ENCODE peak calls at places on chromosomes 3 and 15, in five cellular contexts. One of them, this sample, is unnamed.

GRCh38 chr3:103847081-103848062 is 1412.6 kb downstream of the ZPLD1 start:
- DNase-seq in uterus: no peak
- DNase-seq in fibroblast of lung: no peak
- DNase-seq in CD8-positive, alpha-beta T cell: no peak
- DNase-seq in mucosa of descending colon: no peak
- DNase-seq in this sample: no peak

GRCh38 chr15:78051622-78052405 is 25.7 kb downstream of the TBC1D2B start:
- DNase-seq in uterus: peak; percentile 57
- DNase-seq in fibroblast of lung: peak; percentile 67
- DNase-seq in CD8-positive, alpha-beta T cell: no peak
- DNase-seq in mucosa of descending colon: peak; percentile 61
- DNase-seq in this sample: peak; percentile 68

GRCh38 chr15:68475449-68475848 is 43.5 kb upstream of the ITGA11 start:
- DNase-seq in fibroblast of lung: no peak
- DNase-seq in CD8-positive, alpha-beta T cell: no peak
- DNase-seq in mucosa of descending colon: no peak
- DNase-seq in uterus: no peak
- DNase-seq in this sample: no peak

GRCh38 chr3:16906679-16907078 is 21.9 kb downstream of the PLCL2 start:
- DNase-seq in CD8-positive, alpha-beta T cell: no peak
- DNase-seq in uterus: no peak
- DNase-seq in mucosa of descending colon: no peak
- DNase-seq in fibroblast of lung: peak; percentile 64
- DNase-seq in this sample: no peak

GRCh38 chr3:183285828-183286457 is 32.9 kb downstream of the B3GNT5 start:
- DNase-seq in uterus: peak; percentile 90
- DNase-seq in mucosa of descending colon: peak; percentile 93
- DNase-seq in fibroblast of lung: peak; percentile 98
- DNase-seq in CD8-positive, alpha-beta T cell: peak; percentile 88
- DNase-seq in this sample: peak; percentile 92

GRCh38 chr15:26682765-26683164 is 90.1 kb downstream of the GABRB3 start:
- DNase-seq in CD8-positive, alpha-beta T cell: no peak
- DNase-seq in mucosa of descending colon: peak; percentile 33
- DNase-seq in uterus: no peak
- DNase-seq in fibroblast of lung: no peak
- DNase-seq in this sample: no peak

GRCh38 chr15:38844683-38845195 is 280.1 kb upstream of the RASGRP1 start:
- DNase-seq in mucosa of descending colon: no peak
- DNase-seq in CD8-positive, alpha-beta T cell: no peak
- DNase-seq in fibroblast of lung: no peak
- DNase-seq in uterus: no peak
- DNase-seq in this sample: no peak

GRCh38 chr3:189260556-189261493 is 89.1 kb downstream of the TPRG1 start:
- DNase-seq in uterus: peak; percentile 45
- DNase-seq in fibroblast of lung: peak; percentile 41
- DNase-seq in mucosa of descending colon: no peak
- DNase-seq in CD8-positive, alpha-beta T cell: no peak
- DNase-seq in this sample: no peak

GRCh38 chr15:37093480-37094410 is 6.6 kb downstream of the MEIS2 start:
- DNase-seq in fibroblast of lung: peak; percentile 84
- DNase-seq in CD8-positive, alpha-beta T cell: no peak
- DNase-seq in uterus: peak; percentile 41
- DNase-seq in mucosa of descending colon: no peak
- DNase-seq in this sample: no peak

GRCh38 chr15:48565560-48566482 is 79.7 kb downstream of the FBN1 start:
- DNase-seq in fibroblast of lung: peak; percentile 87
- DNase-seq in uterus: no peak
- DNase-seq in CD8-positive, alpha-beta T cell: no peak
- DNase-seq in mucosa of descending colon: no peak
- DNase-seq in this sample: no peak

GRCh38 chr3:10992017-10992945 is at the start of gene SLC6A1:
- DNase-seq in fibroblast of lung: peak; percentile 3
- DNase-seq in mucosa of descending colon: no peak
- DNase-seq in CD8-positive, alpha-beta T cell: no peak
- DNase-seq in uterus: peak; percentile 19
- DNase-seq in this sample: peak; percentile 17

GRCh38 chr15:62164500-62165028 is 521 bp downstream of the C2CD4B start:
- DNase-seq in uterus: no peak
- DNase-seq in fibroblast of lung: peak; percentile 4
- DNase-seq in CD8-positive, alpha-beta T cell: no peak
- DNase-seq in mucosa of descending colon: peak; percentile 49
- DNase-seq in this sample: peak; percentile 48

GRCh38 chr3:40258555-40258954 is 51.0 kb upstream of the EIF1B start:
- DNase-seq in CD8-positive, alpha-beta T cell: no peak
- DNase-seq in fibroblast of lung: peak; percentile 2
- DNase-seq in mucosa of descending colon: no peak
- DNase-seq in uterus: no peak
- DNase-seq in this sample: no peak

GRCh38 chr3:149646181-149646766 is 11.6 kb downstream of the WWTR1 start:
- DNase-seq in uterus: no peak
- DNase-seq in CD8-positive, alpha-beta T cell: no peak
- DNase-seq in mucosa of descending colon: no peak
- DNase-seq in fibroblast of lung: peak; percentile 79
- DNase-seq in this sample: no peak

GRCh38 chr3:43451670-43452254 is 165.4 kb downstream of the SNRK start:
- DNase-seq in CD8-positive, alpha-beta T cell: no peak
- DNase-seq in fibroblast of lung: no peak
- DNase-seq in mucosa of descending colon: no peak
- DNase-seq in uterus: no peak
- DNase-seq in this sample: no peak

GRCh38 chr15:56049577-56049976 is 56.2 kb upstream of the NEDD4 start:
- DNase-seq in fibroblast of lung: no peak
- DNase-seq in mucosa of descending colon: no peak
- DNase-seq in uterus: no peak
- DNase-seq in CD8-positive, alpha-beta T cell: no peak
- DNase-seq in this sample: no peak

GRCh38 chr15:64772488-64772887 is 2.9 kb downstream of the RBPMS2 start:
- DNase-seq in uterus: no peak
- DNase-seq in CD8-positive, alpha-beta T cell: no peak
- DNase-seq in mucosa of descending colon: no peak
- DNase-seq in fibroblast of lung: no peak
- DNase-seq in this sample: no peak

GRCh38 chr3:29925150-29925549 is 644.3 kb downstream of the RBMS3 start:
- DNase-seq in uterus: no peak
- DNase-seq in mucosa of descending colon: no peak
- DNase-seq in fibroblast of lung: no peak
- DNase-seq in CD8-positive, alpha-beta T cell: no peak
- DNase-seq in this sample: no peak

GRCh38 chr15:50450678-50451077 is 26.5 kb downstream of the USP8 start:
- DNase-seq in CD8-positive, alpha-beta T cell: no peak
- DNase-seq in fibroblast of lung: no peak
- DNase-seq in uterus: no peak
- DNase-seq in mucosa of descending colon: no peak
- DNase-seq in this sample: no peak

GRCh38 chr3:182178488-182179200 is 466.9 kb downstream of the SOX2 start:
- DNase-seq in CD8-positive, alpha-beta T cell: no peak
- DNase-seq in uterus: no peak
- DNase-seq in mucosa of descending colon: no peak
- DNase-seq in fibroblast of lung: no peak
- DNase-seq in this sample: no peak
- TF ChIP-seq CTCF in CD8-positive, alpha-beta T cell: no peak
- TF ChIP-seq CTCF in uterus: no peak
- TF ChIP-seq CTCF in mucosa of descending colon: no peak
- TF ChIP-seq CTCF in fibroblast of lung: no peak
- TF ChIP-seq CTCF in this sample: no peak

GRCh38 chr3:80142714-80143113 is 374.9 kb upstream of the ROBO1 start:
- DNase-seq in mucosa of descending colon: no peak
- DNase-seq in fibroblast of lung: no peak
- DNase-seq in uterus: no peak
- DNase-seq in CD8-positive, alpha-beta T cell: no peak
- DNase-seq in this sample: no peak
- H3K9me3 ChIP-seq in mucosa of descending colon: peaks cover 8% of the 10 kb centered on the region
- H3K9me3 ChIP-seq in fibroblast of lung: no peaks in the 10 kb centered on the region
- H3K9me3 ChIP-seq in uterus: no peaks in the 10 kb centered on the region
- H3K9me3 ChIP-seq in CD8-positive, alpha-beta T cell: no peaks in the 10 kb centered on the region
- H3K9me3 ChIP-seq in this sample: no peaks in the 10 kb centered on the region

GRCh38 chr3:42117175-42118008 is 26.2 kb downstream of the TRAK1 start:
- DNase-seq in fibroblast of lung: peak; percentile 84
- DNase-seq in CD8-positive, alpha-beta T cell: peak; percentile 16
- DNase-seq in mucosa of descending colon: no peak
- DNase-seq in uterus: no peak
- DNase-seq in this sample: peak; percentile 40
- TF ChIP-seq CTCF in fibroblast of lung: peak; percentile 66
- TF ChIP-seq CTCF in CD8-positive, alpha-beta T cell: peak; percentile 20
- TF ChIP-seq CTCF in mucosa of descending colon: peak; percentile 34
- TF ChIP-seq CTCF in uterus: peak; percentile 36
- TF ChIP-seq CTCF in this sample: peak; percentile 60

GRCh38 chr15:95680693-95681092 is 649.8 kb upstream of the NR2F2 start:
- DNase-seq in CD8-positive, alpha-beta T cell: no peak
- DNase-seq in mucosa of descending colon: no peak
- DNase-seq in uterus: no peak
- DNase-seq in fibroblast of lung: peak; percentile 55
- DNase-seq in this sample: no peak
- H3K9me3 ChIP-seq in CD8-positive, alpha-beta T cell: no peaks in the 10 kb centered on the region
- H3K9me3 ChIP-seq in mucosa of descending colon: no peaks in the 10 kb centered on the region
- H3K9me3 ChIP-seq in uterus: no peaks in the 10 kb centered on the region
- H3K9me3 ChIP-seq in fibroblast of lung: no peaks in the 10 kb centered on the region
- H3K9me3 ChIP-seq in this sample: no peaks in the 10 kb centered on the region

GRCh38 chr3:173045770-173046382 is 95.2 kb downstream of the SPATA16 start:
- DNase-seq in mucosa of descending colon: no peak
- DNase-seq in fibroblast of lung: peak; percentile 6
- DNase-seq in uterus: no peak
- DNase-seq in CD8-positive, alpha-beta T cell: no peak
- DNase-seq in this sample: no peak
- TF ChIP-seq CTCF in mucosa of descending colon: no peak
- TF ChIP-seq CTCF in fibroblast of lung: peak; percentile 1
- TF ChIP-seq CTCF in uterus: peak; percentile 14
- TF ChIP-seq CTCF in CD8-positive, alpha-beta T cell: no peak
- TF ChIP-seq CTCF in this sample: no peak

DNA sequence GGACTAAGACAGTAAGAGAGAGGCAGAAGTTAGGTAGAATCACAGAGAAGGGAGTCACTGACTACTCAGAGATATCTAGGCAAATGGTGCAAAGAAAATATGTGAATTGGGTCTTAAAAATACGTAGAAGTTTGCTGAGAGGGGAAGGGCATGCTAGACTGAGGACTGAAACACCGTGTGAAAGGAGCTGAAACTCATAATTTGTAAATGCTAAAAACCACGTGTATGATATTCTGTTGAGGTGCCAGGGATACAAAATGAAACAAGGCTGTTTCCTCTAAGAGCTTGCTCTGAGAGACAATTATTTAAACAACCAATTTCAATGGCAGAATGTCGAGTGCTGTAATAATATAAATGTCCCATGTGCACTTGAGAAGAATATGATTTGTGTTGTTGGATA is 47.2 kb downstream of the NCK1 start:
- DNase-seq in CD8-positive, alpha-beta T cell: no peak
- DNase-seq in fibroblast of lung: no peak
- DNase-seq in mucosa of descending colon: no peak
- DNase-seq in uterus: no peak
- DNase-seq in this sample: no peak
- H3K9me3 ChIP-seq in CD8-positive, alpha-beta T cell: no peaks in the 10 kb centered on the region
- H3K9me3 ChIP-seq in fibroblast of lung: no peaks in the 10 kb centered on the region
- H3K9me3 ChIP-seq in mucosa of descending colon: peaks cover 3% of the 10 kb centered on the region
- H3K9me3 ChIP-seq in uterus: no peaks in the 10 kb centered on the region
- H3K9me3 ChIP-seq in this sample: peaks cover 25% of the 10 kb centered on the region

This sample was measured in A673.